ENCODE peak calls at places on chromosomes 6 and 20, in five cellular contexts. Z is NT2/D1, H is H1, J is GM12878, U is HepG2. Q is an unnamed sample.

GRCh38 chr20:19423892-19424620 is 211.6 kb downstream of the SLC24A3 start:
- DNase-seq in H (no peak), J (no peak), Z (no peak), U (no peak), Q (no peak)

GRCh38 chr6:168280020-168280898 is 39.3 kb downstream of the DACT2 start:
- DNase-seq in J (no peak), U (no peak), Z (no peak), H (no peak), Q (no peak)

GRCh38 chr6:30774701-30775100 is 30.4 kb upstream of the IER3 start:
- DNase-seq in H (no peak), J (no peak), U (no peak), Z (no peak), Q (no peak)

GRCh38 chr6:73929421-73929820 is 233.4 kb downstream of the CD109 start:
- DNase-seq in J (no peak), U (no peak), Z (no peak), H (no peak), Q (no peak)

GRCh38 chr6:37673436-37673835 is 24.2 kb downstream of the MDGA1 start:
- DNase-seq in Z (no peak), J (no peak), U (no peak), H (no peak), Q (no peak)

GRCh38 chr6:153048631-153049030 is 46.1 kb upstream of the MTRF1L start:
- DNase-seq in Z (no peak), H (no peak), U (no peak), J (no peak), Q (no peak)

GRCh38 chr20:38685853-38686473 is 38.3 kb upstream of the SLC32A1 start:
- DNase-seq in H (peak), J (no peak), Z (peak), U (peak), Q (peak)

GRCh38 chr6:129684903-129685639 is 24.9 kb downstream of the ARHGAP18 start:
- DNase-seq in U (no peak), Z (no peak), H (no peak), J (no peak), Q (no peak)

GRCh38 chr6:101224751-101225150 is 168.8 kb upstream of the GRIK2 start:
- DNase-seq in H (no peak), J (no peak), U (no peak), Z (no peak), Q (no peak)

GRCh38 chr6:25023781-25024180 is 88.0 kb upstream of the RIPOR2 start:
- DNase-seq in J (no peak), H (no peak), Z (no peak), U (no peak), Q (no peak)

GRCh38 chr6:46733410-46733809 is 1.8 kb downstream of the PLA2G7 start:
- DNase-seq in J (no peak), U (no peak), Z (no peak), H (no peak), Q (no peak)

GRCh38 chr6:46730918-46731461 is 4.2 kb downstream of the PLA2G7 start:
- DNase-seq in Z (no peak), J (no peak), H (no peak), U (no peak), Q (no peak)

GRCh38 chr6:46735720-46736031 is 501 bp upstream of the PLA2G7 start:
- DNase-seq in J (no peak), U (no peak), H (no peak), Z (no peak), Q (no peak)

GRCh38 chr6:46736913-46737312 is 1.7 kb upstream of the PLA2G7 start:
- DNase-seq in H (no peak), J (no peak), U (no peak), Z (no peak), Q (no peak)

GRCh38 chr6:46734867-46735719 is at the start of gene PLA2G7:
- DNase-seq in U (no peak), J (no peak), H (peak), Z (no peak), Q (peak)
- TF ChIP-seq SUZ12 in U (no peak), J (peak), H (peak), Z (no peak), Q (no peak)

DNA sequence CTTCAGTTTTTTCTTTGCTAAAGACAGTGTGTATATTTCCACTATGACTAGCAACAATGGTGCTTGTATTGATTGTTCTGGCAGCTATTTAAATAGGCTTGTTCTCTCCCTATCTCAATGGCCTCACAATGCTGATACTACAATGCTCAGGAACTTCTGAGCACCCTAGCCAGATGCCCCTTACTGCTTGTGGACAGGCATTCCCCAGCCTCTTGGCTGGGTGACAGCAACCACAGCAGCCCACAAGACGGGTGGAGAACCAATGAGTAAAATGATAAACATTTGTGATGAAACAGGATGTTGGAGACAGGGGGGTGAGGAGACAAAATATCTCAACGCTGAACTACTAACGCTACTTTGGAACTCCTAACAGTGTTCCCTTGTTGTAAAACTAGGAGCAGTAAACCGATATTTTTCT is 42.3 kb downstream of the HIVEP2 start:
- DNase-seq in H (no peak), J (peak), U (peak), Z (no peak), Q (no peak)
- TF ChIP-seq SUZ12 in H (no peak), J (no peak), U (no peak), Z (no peak), Q (no peak)

DNA sequence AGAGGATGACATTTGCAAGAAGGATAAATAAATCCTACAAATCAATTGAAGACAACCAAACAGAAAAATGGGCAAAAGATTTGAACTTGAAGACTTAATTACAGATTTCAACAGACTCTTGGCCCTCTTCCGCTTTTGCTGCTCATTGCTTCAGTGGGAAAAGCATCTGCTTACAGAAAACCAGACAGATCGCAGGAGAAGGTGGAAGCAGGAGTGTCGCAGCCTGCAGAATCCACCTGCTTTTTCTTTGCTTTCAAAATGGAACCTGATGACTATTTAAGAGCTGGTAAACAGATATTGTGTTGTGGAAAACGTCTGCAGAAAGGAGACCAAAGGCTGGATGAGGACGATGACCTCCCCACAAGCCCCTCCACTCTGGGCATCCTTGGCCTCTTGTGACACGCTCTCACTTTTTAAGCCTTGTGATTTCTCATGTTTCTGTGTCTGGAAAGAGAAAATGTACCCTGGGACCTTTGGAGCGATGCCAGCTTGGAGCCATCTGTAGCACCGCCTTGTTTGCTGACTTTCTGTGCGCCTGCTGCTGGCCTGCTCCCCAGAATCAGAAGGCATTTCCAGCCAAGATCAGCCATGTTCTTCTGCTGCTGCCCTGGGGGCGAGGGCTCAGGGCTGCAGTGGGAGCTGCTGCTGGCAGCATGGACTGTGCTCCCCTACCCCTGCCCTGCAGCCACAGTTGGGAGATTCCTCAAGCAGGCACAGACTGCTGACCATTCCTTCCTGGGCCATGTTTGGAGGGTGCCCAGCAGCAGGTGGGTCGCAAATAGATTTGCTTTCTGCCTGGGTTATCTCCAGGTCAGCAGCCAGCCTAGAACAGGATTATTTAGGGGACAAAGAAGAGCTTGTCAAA is 3.6 kb upstream of the CSTL1 start:
- DNase-seq in J (no peak), H (no peak), U (peak), Z (no peak), Q (no peak)
- TF ChIP-seq SUZ12 in J (no peak), H (no peak), U (no peak), Z (no peak), Q (no peak)

GRCh38 chr6:3913958-3914337 is 64.8 kb downstream of the FAM50B start:
- DNase-seq in Z (no peak), U (peak), H (peak), J (no peak), Q (no peak)
- TF ChIP-seq SUZ12 in Z (no peak), U (no peak), H (no peak), J (no peak), Q (no peak)

GRCh38 chr6:158626360-158627167 is 18.0 kb downstream of the DYNLT1 start:
- DNase-seq in U (no peak), Z (no peak), H (no peak), J (no peak), Q (no peak)
- TF ChIP-seq SUZ12 in U (no peak), Z (no peak), H (no peak), J (no peak), Q (no peak)